ENCODE peak calls at places on chromosomes 6 and 20, in nine cellular contexts. G, P, I, H, D, J, Z, L and R are unnamed samples.
A peak's percentile ranks its signal among the peaks of the same experiment; 100 is the strongest.

GRCh38 chr20:36431604-36432003 is 109.7 kb upstream of the MYL9 start:
- DNase-seq in G (no peak), P (no peak), I (no peak), H (no peak), D (no peak), J (no peak), Z (no peak), L (no peak), R (no peak)

GRCh38 chr6:80161438-80161837 is 55.0 kb downstream of the BCKDHB start:
- DNase-seq in G (peak; percentile 42), P (no peak), I (no peak), H (no peak), D (no peak), J (no peak), Z (no peak), L (no peak), R (no peak)

GRCh38 chr6:56525976-56526375 is 116.7 kb downstream of the DST start:
- DNase-seq in G (no peak), P (no peak), I (no peak), H (no peak), D (no peak), J (no peak), Z (no peak), L (no peak), R (no peak)

GRCh38 chr20:23367770-23368169 is 5.8 kb downstream of the GZF1 start:
- DNase-seq in G (no peak), P (no peak), I (no peak), H (no peak), D (no peak), J (peak; percentile 40), Z (no peak), L (no peak), R (no peak)

GRCh38 chr6:23446394-23447001 is 679.5 kb upstream of the NRSN1 start:
- DNase-seq in G (peak; percentile 49), P (peak; percentile 72), I (peak; percentile 24), H (no peak), D (no peak), J (peak; percentile 58), Z (peak; percentile 40), L (peak; percentile 1), R (no peak)

GRCh38 chr6:39925931-39926290 is 8.4 kb downstream of the MOCS1 start:
- DNase-seq in G (no peak), P (no peak), I (no peak), H (no peak), D (no peak), J (no peak), Z (no peak), L (no peak), R (no peak)

GRCh38 chr20:37071481-37071911 is 24.3 kb downstream of the RBL1 start:
- DNase-seq in G (peak; percentile 6), P (peak; percentile 18), I (peak; percentile 73), H (no peak), D (no peak), J (peak; percentile 62), Z (peak; percentile 53), L (no peak), R (no peak)

GRCh38 chr6:146027586-146028249 is 1.1 kb upstream of the GRM1 start:
- DNase-seq in G (peak; percentile 32), P (peak; percentile 1), I (no peak), H (peak; percentile 30), D (peak; percentile 29), J (no peak), Z (no peak), L (no peak), R (no peak)

GRCh38 chr6:39980839-39981580 is 46.7 kb upstream of the MOCS1 start:
- DNase-seq in G (peak; percentile 78), P (peak; percentile 72), I (peak; percentile 27), H (no peak), D (no peak), J (peak; percentile 31), Z (peak; percentile 53), L (peak; percentile 37), R (peak; percentile 75)

GRCh38 chr20:531608-532007 is 12.0 kb downstream of the CSNK2A1 start:
- DNase-seq in G (no peak), P (no peak), I (no peak), H (no peak), D (no peak), J (no peak), Z (no peak), L (no peak), R (no peak)

GRCh38 chr6:29011276-29011734 is 6.2 kb upstream of the ZNF311 start:
- DNase-seq in G (peak; percentile 88), P (peak; percentile 67), I (peak; percentile 40), H (no peak), D (no peak), J (peak; percentile 69), Z (peak; percentile 36), L (no peak), R (peak; percentile 45)

GRCh38 chr6:35920793-35921732 is at the start of gene SRPK1:
- DNase-seq in G (peak; percentile 93), P (peak; percentile 79), I (peak; percentile 95), H (peak; percentile 97), D (peak; percentile 98), J (peak; percentile 75), Z (peak; percentile 92), L (peak; percentile 72), R (peak; percentile 84)

GRCh38 chr20:39850821-39851330 is 838.2 kb downstream of the MAFB start:
- DNase-seq in G (peak; percentile 13), P (no peak), I (no peak), H (no peak), D (no peak), J (peak; percentile 56), Z (no peak), L (no peak), R (no peak)

GRCh38 chr6:164345340-164345739 is 930.8 kb downstream of the QKI start:
- DNase-seq in G (peak; percentile 45), P (no peak), I (no peak), H (no peak), D (no peak), J (no peak), Z (no peak), L (no peak), R (no peak)

GRCh38 chr6:6556738-6557503 is 31.6 kb upstream of the LY86 start:
- DNase-seq in G (peak; percentile 81), P (peak; percentile 49), I (peak; percentile 73), H (peak; percentile 64), D (no peak), J (no peak), Z (peak; percentile 39), L (peak; percentile 43), R (peak; percentile 27)

GRCh38 chr6:163494279-163494727 is 79.8 kb downstream of the QKI start:
- DNase-seq in G (no peak), P (no peak), I (no peak), H (no peak), D (no peak), J (peak; percentile 32), Z (no peak), L (peak; percentile 31), R (no peak)

GRCh38 chr6:31332637-31333602 is 24.1 kb downstream of the HLA-B start:
- DNase-seq in G (no peak), P (no peak), I (peak; percentile 78), H (no peak), D (no peak), J (peak; percentile 10), Z (no peak), L (no peak), R (peak; percentile 77)

GRCh38 chr6:138682722-138683521 is 90.6 kb upstream of the CCDC28A start:
- DNase-seq in G (no peak), P (peak; percentile 28), I (no peak), H (no peak), D (no peak), J (peak; percentile 85), Z (no peak), L (no peak), R (no peak)
- H3K4me3 ChIP-seq in G (no peak overlapping the region), P (no peak overlapping the region), I (no peak overlapping the region), H (no peak overlapping the region), D (no peak overlapping the region), J (peak overlapping the region; percentile 21), Z (no peak overlapping the region), L (no peak overlapping the region), R (no peak overlapping the region)

DNA sequence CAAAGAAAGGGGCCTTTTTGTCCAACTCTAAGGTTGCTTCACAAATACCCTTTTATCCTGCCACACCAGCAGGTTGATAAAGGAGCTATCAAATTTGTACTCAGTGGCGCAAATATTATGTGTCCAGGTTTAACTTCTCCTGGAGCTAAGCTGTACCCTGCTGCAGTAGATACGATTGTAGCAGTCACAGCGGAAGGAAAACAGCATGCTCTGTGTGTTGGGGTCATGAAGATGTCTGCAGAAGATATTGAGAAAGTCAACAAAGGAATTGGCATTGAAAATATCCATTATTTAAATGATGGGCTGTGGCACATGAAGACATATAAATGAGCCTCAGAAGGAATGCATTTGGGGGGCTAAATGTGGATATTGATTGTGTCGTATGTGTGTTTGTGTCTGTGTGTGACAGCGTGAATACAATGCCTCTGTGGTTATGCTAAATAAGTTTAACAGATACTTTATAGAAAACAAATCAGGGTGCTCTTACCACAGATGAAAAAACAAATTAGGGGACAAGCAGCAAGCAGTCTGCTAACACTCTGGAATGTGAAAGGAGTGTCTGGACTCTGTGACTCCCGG is 33.6 kb downstream of the HM13 start:
- DNase-seq in G (no peak), P (no peak), I (no peak), H (no peak), D (no peak), J (no peak), Z (no peak), L (no peak), R (no peak)
- H3K4me3 ChIP-seq in G (peak overlapping the region; percentile 42), P (peak overlapping the region; percentile 70), I (peak overlapping the region; percentile 69), H (no peak overlapping the region), D (peak overlapping the region; percentile 32), J (peak overlapping the region; percentile 59), Z (peak overlapping the region; percentile 66), L (peak overlapping the region; percentile 67), R (peak overlapping the region; percentile 81)

DNA sequence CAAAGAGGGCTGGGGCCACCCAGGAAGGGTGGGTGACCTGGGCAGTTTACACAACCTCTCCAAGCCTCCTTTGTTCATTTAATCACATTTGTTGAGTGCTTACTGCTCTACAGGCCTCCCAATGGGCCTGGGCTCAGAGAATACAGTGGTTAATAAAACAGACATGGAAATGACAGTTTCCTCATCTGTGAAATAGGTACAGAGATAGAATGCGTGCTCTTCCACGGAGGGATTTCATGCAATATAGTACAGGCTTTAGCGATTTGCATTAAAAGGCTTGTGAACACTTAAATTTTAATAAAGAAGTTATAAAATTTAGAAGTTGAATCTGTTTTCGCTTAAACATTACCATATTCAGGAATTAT is 802 bp upstream of the FERMT1 start:
- DNase-seq in G (no peak), P (no peak), I (no peak), H (no peak), D (no peak), J (no peak), Z (no peak), L (no peak), R (no peak)
- H3K4me3 ChIP-seq in G (no peak overlapping the region), P (peak overlapping the region; percentile 60), I (no peak overlapping the region), H (no peak overlapping the region), D (peak overlapping the region; percentile 43), J (peak overlapping the region; percentile 72), Z (peak overlapping the region; percentile 68), L (peak overlapping the region; percentile 81), R (no peak overlapping the region)

DNA sequence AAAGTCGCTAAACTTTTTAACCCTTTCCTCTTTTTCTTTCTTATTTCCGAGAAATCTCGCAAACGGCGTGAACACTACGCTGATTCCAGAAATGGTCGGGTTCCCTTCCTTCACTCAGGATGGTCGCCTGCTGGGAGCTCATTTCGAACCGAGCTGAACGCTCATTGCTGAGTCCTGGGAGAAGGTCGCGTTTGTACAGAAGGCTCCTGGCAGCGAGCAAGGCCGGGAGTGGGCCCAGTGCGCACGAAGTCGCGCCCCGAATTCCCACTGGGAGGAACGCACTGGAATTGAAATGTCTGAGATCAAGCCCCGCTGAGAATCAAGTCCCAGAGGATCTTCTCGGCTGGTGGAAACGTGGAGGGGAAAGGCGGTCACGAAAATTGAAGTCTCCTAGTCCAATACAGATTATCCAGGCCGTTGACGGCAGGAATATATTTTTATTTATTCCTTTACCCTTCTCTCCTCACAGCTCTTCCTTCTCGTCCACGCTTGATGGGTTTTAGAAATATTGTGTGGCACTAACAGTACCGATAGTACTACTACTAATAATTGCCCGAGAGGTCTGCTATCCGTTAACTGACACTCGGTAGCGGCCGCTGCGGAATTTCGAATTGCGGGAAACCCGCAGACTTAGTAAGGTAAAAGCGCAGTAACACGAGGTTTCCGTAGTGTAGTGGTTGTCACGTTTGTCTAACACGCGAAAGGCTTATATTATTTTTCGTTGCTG is 207.2 kb upstream of the ZNF184 start:
- DNase-seq in G (no peak), P (no peak), I (peak; percentile 56), H (no peak), D (no peak), J (no peak), Z (no peak), L (no peak), R (no peak)
- H3K4me3 ChIP-seq in G (peak overlapping the region; percentile 39), P (peak overlapping the region; percentile 17), I (peak overlapping the region; percentile 9), H (no peak overlapping the region), D (no peak overlapping the region), J (no peak overlapping the region), Z (no peak overlapping the region), L (no peak overlapping the region), R (no peak overlapping the region)